ENCODE peak calls at places on chromosomes 16 and 17, in four cellular contexts. I is Jurkat, Clone E6-1; K is GM06990; D is brain microvascular endothelial cell. A is an unnamed sample.

GRCh38 chr16:55849536-55849935 is 16.6 kb upstream of the CES1 start:
- DNase-seq in D (no peak), K (no peak), I (no peak), A (no peak)

GRCh38 chr17:56099649-56100048 is 53.6 kb upstream of the ANKFN1 start:
- DNase-seq in K (no peak), D (no peak), I (no peak), A (no peak)

GRCh38 chr16:85530370-85530739 is 82.8 kb upstream of the GSE1 start:
- DNase-seq in K (no peak), I (no peak), D (no peak), A (no peak)

GRCh38 chr16:30747331-30747730 is 894 bp upstream of the PHKG2 start:
- DNase-seq in I (no peak), D (no peak), K (no peak), A (no peak)

GRCh38 chr17:27555364-27555763 is 75.6 kb upstream of the LGALS9 start:
- DNase-seq in I (no peak), K (no peak), D (no peak), A (no peak)

GRCh38 chr17:385195-385835 is 32.7 kb upstream of the RPH3AL start:
- DNase-seq in K (no peak), I (no peak), D (no peak), A (no peak)

GRCh38 chr17:61436273-61436672 is 15.9 kb upstream of the TBX4 start:
- DNase-seq in D (no peak), I (no peak), K (no peak), A (no peak)

GRCh38 chr16:85812031-85812807 is 12.7 kb downstream of the COX4I1 start:
- DNase-seq in I (no peak), D (no peak), K (no peak), A (no peak)

GRCh38 chr16:12398029-12398735 is 405.5 kb downstream of the CPPED1 start:
- DNase-seq in I (no peak), K (no peak), D (no peak), A (no peak)

GRCh38 chr17:36611345-36612072 is 10.1 kb downstream of the MRM1 start:
- DNase-seq in D (peak), I (no peak), K (no peak), A (no peak)

GRCh38 chr17:79991924-79992656 is 43.6 kb downstream of the TBC1D16 start:
- DNase-seq in D (no peak), K (no peak), I (no peak), A (peak)

GRCh38 chr17:31743767-31744166 is 115.3 kb downstream of the COPRS start:
- DNase-seq in I (no peak), D (no peak), K (no peak), A (no peak)

GRCh38 chr17:5499790-5500189 is 13.4 kb downstream of the MIS12 start:
- DNase-seq in D (no peak), K (peak), I (no peak), A (no peak)

GRCh38 chr16:15782573-15783365 is 74.1 kb downstream of the MYH11 start:
- DNase-seq in K (no peak), I (no peak), D (no peak), A (no peak)

GRCh38 chr17:59437766-59438165 is 106.3 kb downstream of the YPEL2 start:
- DNase-seq in K (no peak), I (no peak), D (no peak), A (no peak)

GRCh38 chr16:75267631-75268264 is 16.3 kb upstream of the BCAR1 start:
- DNase-seq in I (no peak), D (no peak), K (no peak), A (no peak)

GRCh38 chr16:30541502-30542329 is 7.1 kb upstream of the ZNF747 start:
- DNase-seq in I (no peak), K (no peak), D (peak), A (no peak)

GRCh38 chr17:18267927-18268711 is 7.7 kb downstream of the MIEF2 start:
- DNase-seq in D (no peak), K (no peak), I (no peak), A (no peak)

GRCh38 chr17:1673041-1673790 is 11.5 kb downstream of the PRPF8 start:
- DNase-seq in D (no peak), K (no peak), I (no peak), A (peak)

GRCh38 chr17:27504188-27504995 is 48.1 kb downstream of the KSR1 start:
- DNase-seq in D (no peak), I (no peak), K (no peak), A (no peak)

GRCh38 chr17:14442798-14443553 is 142.1 kb downstream of the HS3ST3B1 start:
- DNase-seq in D (no peak), I (no peak), K (no peak), A (no peak)

GRCh38 chr17:65048441-65048840 is 8.1 kb downstream of the GNA13 start:
- DNase-seq in I (no peak), K (no peak), D (no peak), A (no peak)

GRCh38 chr17:63442549-63443035 is 3.5 kb downstream of the CYB561 start:
- DNase-seq in K (no peak), D (no peak), I (no peak), A (no peak)

GRCh38 chr16:10906914-10907756 is 30.1 kb downstream of the CIITA start:
- DNase-seq in K (no peak), D (no peak), I (no peak), A (no peak)

GRCh38 chr16:25031441-25032307 is 16.5 kb upstream of the ARHGAP17 start:
- DNase-seq in D (peak), I (peak), K (peak), A (peak)

GRCh38 chr16:180101-180920 is at the start of gene HBQ1:
- DNase-seq in I (no peak), K (peak), D (no peak), A (no peak)

GRCh38 chr17:39183766-39184165 is 13.7 kb downstream of the CACNB1 start:
- DNase-seq in D (no peak), I (no peak), K (no peak), A (no peak)

GRCh38 chr17:55163408-55163807 is 101.4 kb upstream of the HLF start:
- DNase-seq in D (no peak), K (no peak), I (no peak), A (no peak)

GRCh38 chr17:22464041-22464440 is 771.7 kb downstream of the KCNJ18 start:
- DNase-seq in D (no peak), I (no peak), K (no peak), A (no peak)

GRCh38 chr17:51813166-51813783 is 345.2 kb downstream of the CA10 start:
- DNase-seq in K (no peak), D (no peak), I (no peak), A (no peak)

GRCh38 chr17:49741692-49742076 is 22.2 kb downstream of the FAM117A start:
- DNase-seq in D (no peak), K (no peak), I (no peak), A (no peak)

GRCh38 chr17:49741009-49741691 is 22.8 kb downstream of the FAM117A start:
- DNase-seq in I (no peak), K (peak), D (no peak), A (peak)

GRCh38 chr17:49739662-49740271 is 24.2 kb downstream of the FAM117A start:
- DNase-seq in D (no peak), I (peak), K (peak), A (peak)

GRCh38 chr17:49742256-49742655 is 21.7 kb downstream of the FAM117A start:
- DNase-seq in K (no peak), I (peak), D (no peak), A (peak)

DNA sequence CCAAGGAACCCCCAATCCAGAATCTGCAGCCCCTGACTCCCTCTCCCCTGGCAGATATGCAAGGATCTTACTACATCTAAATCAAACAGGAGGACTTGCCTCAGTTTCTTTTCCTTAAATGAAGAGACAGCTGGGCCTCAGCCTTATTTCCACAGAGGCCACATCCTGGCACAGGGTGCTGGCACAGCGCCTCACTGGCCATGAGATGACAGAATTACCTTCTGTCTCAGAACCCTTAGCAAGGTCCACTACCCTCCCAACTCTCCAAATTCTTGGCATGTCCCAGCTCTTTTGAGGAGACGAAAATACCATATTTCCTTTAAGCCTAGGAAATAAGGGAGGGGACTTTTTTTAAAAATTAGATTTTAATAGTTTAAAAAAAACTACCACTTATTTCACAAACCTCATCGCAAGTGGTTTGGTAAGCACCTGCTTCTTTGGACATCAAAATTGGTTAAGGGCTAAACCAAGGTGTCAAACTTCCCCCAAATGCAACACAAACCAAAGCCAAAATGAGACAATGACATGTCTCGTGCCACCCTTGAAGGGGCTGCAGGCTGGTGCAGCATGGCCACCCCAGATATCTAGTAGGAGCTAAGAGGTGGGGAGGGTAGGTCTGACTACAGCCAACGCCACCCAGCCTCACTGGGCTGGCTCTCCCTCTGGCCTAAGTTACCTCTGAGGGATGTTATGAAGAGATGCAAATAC is 25.3 kb downstream of the FAM117A start:
- DNase-seq in D (no peak), I (no peak), K (no peak), A (peak)
- H3K4me3 ChIP-seq in D (no peak), I (peak), K (no peak), A (peak)

DNA sequence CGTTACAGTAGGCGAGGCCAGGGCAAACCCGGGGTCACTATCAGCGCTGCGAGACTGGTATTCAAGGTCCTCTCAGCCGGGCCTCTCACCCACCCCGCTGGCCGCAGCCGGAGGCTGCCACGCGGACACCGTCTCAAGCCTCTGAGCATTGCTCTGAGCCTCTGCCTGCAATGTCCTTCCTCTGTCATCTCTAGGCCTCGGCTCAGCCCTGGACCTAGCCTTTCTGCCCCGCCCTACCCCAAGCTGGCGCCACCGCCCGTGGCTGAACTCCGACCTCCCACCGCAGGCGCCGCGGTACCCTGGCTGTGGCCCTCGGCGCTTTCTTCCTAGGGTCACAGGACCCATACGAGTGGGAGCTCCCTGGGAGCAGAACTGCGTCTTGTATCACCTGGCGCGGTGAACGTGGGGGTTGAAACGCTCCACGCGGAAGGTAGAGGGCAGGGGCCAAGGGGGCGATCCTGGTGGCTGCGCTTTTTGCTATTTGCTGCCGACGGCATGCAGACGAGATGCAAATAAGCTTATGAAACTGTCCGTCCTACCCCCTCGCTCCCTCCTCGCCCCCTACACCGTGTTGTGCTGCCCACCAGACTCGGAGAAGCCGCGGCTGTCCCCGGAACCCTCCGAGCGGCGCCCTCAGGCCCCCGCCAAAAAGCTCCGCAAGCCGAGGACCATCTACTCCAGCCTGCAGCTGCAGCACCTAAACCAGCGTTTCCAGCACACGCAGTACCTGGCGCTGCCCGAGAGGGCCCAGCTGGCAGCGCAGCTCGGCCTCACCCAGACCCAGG is 3.7 kb downstream of the DLX4 start:
- DNase-seq in D (no peak), I (no peak), K (no peak), A (no peak)
- H3K4me3 ChIP-seq in D (no peak), I (no peak), K (no peak), A (no peak)

DNA sequence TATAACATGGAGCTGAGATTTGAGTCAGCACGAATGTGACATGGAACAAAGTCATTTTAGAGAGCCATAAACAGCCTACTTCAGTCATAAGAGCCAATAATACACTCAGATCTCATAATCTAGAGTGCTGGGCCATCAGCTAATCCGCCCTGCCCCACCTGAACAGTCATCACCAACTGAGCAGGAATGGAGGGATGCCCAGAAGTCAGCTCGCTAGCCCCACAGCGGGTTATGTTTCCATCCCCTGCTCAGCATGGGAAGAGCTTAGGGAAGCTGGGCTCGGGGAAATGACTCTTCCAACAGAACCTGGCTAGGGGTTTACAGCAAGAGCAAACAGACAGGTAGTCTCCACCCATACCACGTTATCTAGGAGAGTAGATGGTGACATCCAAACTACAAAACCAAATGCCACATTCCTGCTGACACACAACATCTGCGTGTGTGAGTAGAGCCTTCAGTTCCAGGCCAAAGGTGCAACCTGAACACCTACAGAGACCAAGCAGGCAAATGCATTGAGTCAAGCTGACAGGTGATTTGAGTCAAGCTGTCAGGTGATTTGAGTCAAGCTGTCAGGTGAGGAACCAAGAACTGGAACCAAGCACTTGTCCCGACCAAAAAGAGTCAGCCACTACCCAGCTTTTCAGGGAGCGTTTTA is 2.0 kb downstream of the TMEM11 start:
- DNase-seq in D (no peak), K (no peak), I (no peak), A (no peak)
- H3K4me3 ChIP-seq in D (no peak), K (peak), I (no peak), A (no peak)

DNA sequence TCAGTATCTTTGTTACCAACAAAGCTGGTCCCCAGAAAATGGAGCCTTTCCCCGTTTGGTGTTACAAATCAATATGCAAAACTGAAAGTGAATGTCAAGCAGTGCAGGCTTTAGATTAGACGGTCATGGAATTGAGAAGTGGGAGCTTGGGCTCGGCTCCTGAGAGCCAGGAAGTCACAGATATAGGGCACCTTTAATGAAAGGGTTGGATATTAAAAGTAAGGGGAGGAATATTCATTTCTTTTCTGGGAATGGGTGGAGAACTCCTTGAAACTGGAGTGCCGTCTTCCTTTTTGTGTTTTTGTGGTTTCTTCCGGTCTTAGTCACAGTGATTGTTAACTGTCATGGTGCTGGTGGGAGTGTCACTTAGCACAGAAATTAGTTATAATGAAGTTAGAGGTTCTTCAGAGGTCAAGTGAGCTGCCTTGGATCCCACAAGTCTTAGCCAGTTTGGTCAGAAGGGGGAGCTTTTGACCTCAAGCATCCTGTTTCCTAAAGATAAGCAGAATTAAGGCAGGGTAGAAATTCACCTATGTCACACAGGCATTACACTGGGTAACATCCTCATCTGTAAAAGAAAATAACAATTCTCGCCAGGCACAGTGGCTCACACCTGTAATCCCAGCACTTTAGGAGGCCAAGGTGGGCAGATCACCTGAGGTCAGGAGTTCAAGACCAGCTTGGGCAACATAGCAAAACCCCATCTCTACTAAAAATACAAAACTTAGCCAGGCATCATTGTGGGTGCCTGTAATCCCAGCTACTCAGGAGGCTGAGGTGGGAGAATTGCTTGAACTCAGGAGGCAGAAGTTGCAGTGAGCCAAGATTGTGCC is 9.6 kb upstream of the EIF1 start:
- DNase-seq in K (peak), I (peak), D (no peak), A (peak)
- H3K4me3 ChIP-seq in K (peak), I (peak), D (peak), A (peak)

DNA sequence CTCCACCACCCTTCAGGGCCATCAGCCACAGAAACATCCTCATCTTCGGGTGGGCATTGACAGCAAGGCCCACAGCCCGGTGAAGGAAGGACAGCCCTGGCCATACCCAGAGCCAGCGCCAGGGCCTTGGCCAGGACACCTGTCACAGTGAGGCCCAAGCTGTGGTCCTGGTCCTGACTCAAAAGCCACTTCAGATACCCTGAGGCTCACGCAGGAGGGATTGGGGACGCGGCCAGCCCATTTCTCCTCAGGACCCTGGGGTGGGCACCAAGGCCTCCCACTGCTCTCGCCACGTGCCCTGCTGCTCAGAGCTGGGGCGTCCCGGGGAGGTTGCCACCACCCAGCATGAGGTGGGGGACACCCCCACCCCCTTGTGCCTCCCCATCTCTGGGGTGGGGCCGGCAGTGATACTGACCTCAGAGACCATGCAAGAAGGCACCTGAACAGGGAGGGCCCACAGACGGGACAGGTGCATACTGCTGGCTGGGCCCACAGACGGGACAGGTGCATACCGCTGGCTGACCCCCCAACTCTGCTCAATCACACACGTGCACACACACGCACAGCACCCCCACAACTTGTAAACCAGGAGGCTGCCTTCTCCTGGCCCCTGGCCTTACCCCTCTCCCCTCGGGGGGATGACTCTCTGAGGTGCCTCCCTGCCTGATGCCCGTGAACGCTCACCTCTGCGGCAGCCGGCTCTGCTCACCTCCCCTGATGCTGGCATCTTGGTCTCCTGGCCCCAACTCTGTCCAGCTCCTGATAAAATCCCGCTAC is 14.2 kb downstream of the SLC7A5 start:
- DNase-seq in D (no peak), K (no peak), I (no peak), A (no peak)
- H3K4me3 ChIP-seq in D (no peak), K (no peak), I (no peak), A (no peak)

DNA sequence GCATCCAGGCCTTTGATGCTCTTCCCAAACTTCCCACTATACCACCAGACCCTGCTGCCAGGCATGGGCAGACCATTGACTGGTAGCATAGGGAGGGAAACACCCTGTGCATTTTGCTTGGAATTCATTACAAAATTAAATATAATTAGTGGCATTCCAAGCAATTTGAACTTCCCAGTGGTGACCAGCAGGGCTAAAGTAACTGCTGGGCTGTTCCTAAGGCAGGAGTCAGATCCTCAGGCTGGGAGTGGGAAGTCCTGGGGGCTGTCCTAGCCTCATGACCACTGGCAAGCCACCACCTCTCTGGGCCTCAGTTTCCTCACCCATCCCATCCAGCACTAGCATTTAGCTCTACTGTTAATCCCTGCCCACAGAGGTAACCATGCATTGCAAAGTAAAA is 3.7 kb downstream of the PRR15L start:
- DNase-seq in I (no peak), D (no peak), K (no peak), A (no peak)
- H3K4me3 ChIP-seq in I (no peak), D (no peak), K (no peak), A (no peak)

GRCh38 chr16:4327782-4328579 is 12.1 kb downstream of the GLIS2 start:
- DNase-seq in D (no peak), K (no peak), I (no peak), A (peak)
- H3K4me3 ChIP-seq in D (peak), K (peak), I (peak), A (peak)

GRCh38 chr16:50313596-50314483 is 47.5 kb downstream of the ADCY7 start:
- DNase-seq in D (peak), I (no peak), K (no peak), A (peak)
- H3K4me3 ChIP-seq in D (no peak), I (no peak), K (no peak), A (no peak)

GRCh38 chr16:82736161-82736697 is 109.5 kb downstream of the CDH13 start:
- DNase-seq in I (no peak), D (no peak), K (peak), A (no peak)
- H3K4me3 ChIP-seq in I (no peak), D (no peak), K (no peak), A (no peak)